ENCODE peak calls at places on chromosomes 3 and 15, in seven cellular contexts. A is IMR-90; I is PC-9; P is CD8-positive, alpha-beta T cell; J is mammary epithelial cell; S is pancreas; O is RWPE1. V is an unnamed sample.

GRCh38 chr3:105715372-105715771 is 153.4 kb downstream of the CBLB start:
- DNase-seq in O (peak), A (peak), I (no peak), S (no peak), P (no peak), J (peak), V (no peak)

GRCh38 chr3:195080571-195081141 is 190.3 kb downstream of the XXYLT1 start:
- DNase-seq in J (no peak), A (no peak), S (no peak), I (no peak), O (no peak), P (no peak), V (peak)

GRCh38 chr3:136642714-136643113 is 109.5 kb downstream of the STAG1 start:
- DNase-seq in S (no peak), J (no peak), O (no peak), P (no peak), I (no peak), A (no peak), V (no peak)

GRCh38 chr3:2547049-2547448 is 448.4 kb downstream of the CNTN4 start:
- DNase-seq in A (no peak), S (no peak), O (no peak), I (no peak), J (no peak), P (no peak), V (no peak)

GRCh38 chr15:63362196-63362595 is 19.4 kb downstream of the CA12 start:
- DNase-seq in I (no peak), P (no peak), J (no peak), O (no peak), A (no peak), S (peak), V (peak)

GRCh38 chr3:192916455-192917257 is 1.0 kb downstream of the MB21D2 start:
- DNase-seq in J (peak), P (peak), O (peak), I (peak), A (peak), S (peak), V (peak)

GRCh38 chr3:3125977-3126376 is 763 bp upstream of the TRNT1 start:
- DNase-seq in A (no peak), I (no peak), P (no peak), S (no peak), O (no peak), J (no peak), V (no peak)

GRCh38 chr15:20295238-20295811 is 246.3 kb downstream of the GOLGA6L6 start:
- DNase-seq in A (no peak), I (no peak), J (no peak), S (no peak), O (no peak), P (no peak), V (no peak)

GRCh38 chr3:195269375-195270078 is 1.4 kb downstream of the XXYLT1 start:
- DNase-seq in J (no peak), P (no peak), A (no peak), O (no peak), S (no peak), I (no peak), V (no peak)

GRCh38 chr3:141415959-141416358 is 47.7 kb downstream of the ZBTB38 start:
- DNase-seq in A (no peak), J (no peak), P (no peak), O (no peak), S (no peak), I (no peak), V (no peak)

GRCh38 chr3:118196183-118196582 is 838.5 kb downstream of the IGSF11 start:
- DNase-seq in O (no peak), P (no peak), J (no peak), A (no peak), I (no peak), S (no peak), V (no peak)

GRCh38 chr15:31392761-31393401 is 66.2 kb downstream of the KLF13 start:
- DNase-seq in A (no peak), O (no peak), P (peak), S (peak), J (no peak), I (no peak), V (no peak)

GRCh38 chr15:56361978-56362377 is 3.2 kb upstream of the TEX9 start:
- DNase-seq in A (no peak), P (no peak), J (no peak), S (no peak), I (no peak), O (no peak), V (no peak)

GRCh38 chr3:15051531-15051930 is 13.6 kb downstream of the MRPS25 start:
- DNase-seq in O (peak), P (peak), A (peak), I (peak), S (no peak), J (peak), V (no peak)

GRCh38 chr15:32730677-32731654 is 13.2 kb downstream of the GREM1 start:
- DNase-seq in A (no peak), P (no peak), O (peak), J (peak), I (peak), S (peak), V (peak)

GRCh38 chr15:30791239-30791638 is 112.5 kb upstream of the FAN1 start:
- DNase-seq in A (no peak), S (no peak), J (no peak), O (peak), P (no peak), I (no peak), V (no peak)

GRCh38 chr15:41713047-41713446 is 52.8 kb downstream of the MGA start:
- DNase-seq in P (no peak), J (no peak), O (no peak), I (no peak), A (peak), S (no peak), V (peak)

GRCh38 chr15:74823324-74823723 is 3.1 kb upstream of the CPLX3 start:
- DNase-seq in A (no peak), I (no peak), P (no peak), O (no peak), S (no peak), J (no peak), V (no peak)

GRCh38 chr15:74333662-74334061 is 33.8 kb downstream of the CYP11A1 start:
- DNase-seq in S (no peak), O (no peak), A (no peak), I (no peak), J (peak), P (no peak), V (no peak)

GRCh38 chr3:48966876-48967361 is 23.1 kb upstream of the P4HTM start:
- DNase-seq in S (no peak), I (no peak), J (peak), O (no peak), A (no peak), P (no peak), V (no peak)

GRCh38 chr3:112437146-112438022 is 61.9 kb downstream of the BTLA start:
- DNase-seq in J (peak), A (peak), P (no peak), S (no peak), I (no peak), O (peak), V (no peak)

GRCh38 chr3:156307704-156308103 is 187.3 kb downstream of the KCNAB1 start:
- DNase-seq in P (no peak), A (peak), J (peak), O (peak), I (peak), S (peak), V (peak)

GRCh38 chr3:134282659-134283047 is 32.0 kb upstream of the RYK start:
- DNase-seq in J (no peak), O (no peak), P (no peak), A (no peak), S (no peak), I (no peak), V (no peak)

GRCh38 chr3:134839990-134840389 is 44.9 kb downstream of the EPHB1 start:
- DNase-seq in I (no peak), S (no peak), J (no peak), P (no peak), O (no peak), A (no peak), V (no peak)

GRCh38 chr3:57164217-57164605 is 942 bp downstream of the IL17RD start:
- DNase-seq in J (peak), P (no peak), I (no peak), A (peak), S (peak), O (no peak), V (peak)

GRCh38 chr15:79540551-79540950 is 108.4 kb downstream of the MINAR1 start:
- DNase-seq in I (no peak), O (no peak), S (no peak), A (no peak), P (no peak), J (no peak), V (no peak)

GRCh38 chr3:24254649-24255048 is 240.0 kb downstream of the THRB start:
- DNase-seq in O (no peak), J (peak), A (peak), I (no peak), S (no peak), P (no peak), V (no peak)

GRCh38 chr3:50503504-50503903 is at the start of gene CACNA2D2:
- DNase-seq in O (peak), I (peak), A (no peak), S (peak), J (peak), P (peak), V (peak)

GRCh38 chr3:152258448-152259302 is 10.1 kb upstream of the MBNL1 start:
- DNase-seq in I (peak), O (peak), J (peak), S (peak), A (peak), P (peak), V (peak)

DNA sequence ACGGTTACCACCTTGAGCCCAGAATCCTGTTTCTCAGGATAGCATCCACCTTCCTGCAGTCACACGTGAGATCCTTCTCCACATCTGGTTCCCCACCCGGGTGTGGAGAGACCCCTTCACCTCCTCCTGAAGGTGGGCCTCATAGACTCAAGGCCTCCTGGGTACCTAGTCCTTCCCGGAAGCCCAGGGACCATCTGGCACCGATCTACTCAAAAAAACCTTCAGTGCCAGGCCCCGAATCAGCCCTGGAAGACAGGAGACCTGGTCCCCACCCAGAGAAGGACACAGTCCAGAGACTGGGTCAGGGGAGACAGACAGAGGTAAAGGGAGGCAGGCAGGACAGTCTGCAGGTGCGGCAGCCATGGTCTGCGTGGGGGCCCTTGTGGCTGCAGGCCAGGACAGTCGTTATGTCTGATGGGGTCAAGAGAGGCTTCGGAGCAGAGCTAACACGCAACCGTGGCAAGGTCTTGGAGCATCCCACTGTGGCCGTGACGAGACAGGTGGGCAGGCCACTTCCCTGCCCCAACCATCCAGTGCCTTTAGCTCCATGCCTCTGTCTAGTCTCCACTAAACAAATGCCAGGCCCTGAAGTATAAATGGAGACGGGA is 112.2 kb upstream of the ABHD17C start:
- DNase-seq in I (no peak), O (no peak), A (no peak), J (no peak), S (no peak), P (no peak), V (no peak)
- TF ChIP-seq CTCF in I (no peak), O (no peak), A (no peak), J (no peak), S (no peak), P (no peak), V (no peak)

GRCh38 chr15:90190606-90191343 is 10.4 kb upstream of the SEMA4B start:
- DNase-seq in O (peak), P (no peak), I (peak), S (no peak), A (no peak), J (peak), V (no peak)

GRCh38 chr15:90188914-90189748 is 12.0 kb upstream of the SEMA4B start:
- DNase-seq in O (no peak), I (no peak), P (no peak), J (no peak), S (no peak), A (no peak), V (no peak)

GRCh38 chr15:90191344-90191687 is 9.8 kb upstream of the SEMA4B start:
- DNase-seq in O (no peak), I (no peak), J (no peak), P (no peak), S (no peak), A (no peak), V (no peak)

GRCh38 chr15:90191795-90192494 is 9.2 kb upstream of the SEMA4B start:
- DNase-seq in O (peak), S (peak), J (peak), I (peak), P (peak), A (no peak), V (peak)

DNA sequence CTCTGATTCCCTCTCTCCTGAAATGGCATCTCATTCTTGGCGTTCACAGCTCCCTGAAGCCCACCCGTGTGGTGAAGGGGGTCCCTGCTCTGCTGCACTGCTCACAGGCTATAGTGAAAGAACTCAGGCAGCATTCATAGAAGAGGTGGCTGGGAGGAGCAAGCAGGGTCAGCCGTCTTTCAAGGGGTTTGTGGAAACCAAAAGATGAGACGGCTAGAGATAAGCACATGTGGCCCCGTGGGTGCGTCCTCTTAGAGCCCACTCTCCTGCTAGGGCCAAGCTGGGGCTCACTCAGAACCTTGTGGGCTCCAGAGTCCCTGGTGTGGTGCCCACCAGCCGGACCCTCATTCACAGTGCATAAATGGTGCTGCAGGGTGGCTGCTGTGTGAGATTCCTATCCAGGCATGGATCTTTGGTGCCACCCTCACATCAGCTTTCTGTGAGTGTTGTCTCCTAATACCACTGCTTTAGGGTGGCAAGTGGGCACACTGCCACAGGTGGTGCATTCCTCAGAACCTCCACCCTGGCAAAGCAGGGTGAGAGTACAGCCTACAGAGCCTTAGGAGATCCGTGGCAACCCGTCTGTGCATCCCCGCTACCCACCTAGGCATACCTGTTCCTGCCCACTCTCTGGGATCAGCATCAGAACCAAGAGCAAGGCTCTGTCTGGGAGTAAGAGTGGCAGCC is 11.2 kb upstream of the SEMA4B start:
- DNase-seq in J (no peak), S (no peak), I (no peak), P (no peak), O (no peak), A (no peak), V (no peak)
- H3K27ac ChIP-seq in J (peak), S (no peak), I (no peak), P (no peak), O (peak), A (no peak), V (no peak)

DNA sequence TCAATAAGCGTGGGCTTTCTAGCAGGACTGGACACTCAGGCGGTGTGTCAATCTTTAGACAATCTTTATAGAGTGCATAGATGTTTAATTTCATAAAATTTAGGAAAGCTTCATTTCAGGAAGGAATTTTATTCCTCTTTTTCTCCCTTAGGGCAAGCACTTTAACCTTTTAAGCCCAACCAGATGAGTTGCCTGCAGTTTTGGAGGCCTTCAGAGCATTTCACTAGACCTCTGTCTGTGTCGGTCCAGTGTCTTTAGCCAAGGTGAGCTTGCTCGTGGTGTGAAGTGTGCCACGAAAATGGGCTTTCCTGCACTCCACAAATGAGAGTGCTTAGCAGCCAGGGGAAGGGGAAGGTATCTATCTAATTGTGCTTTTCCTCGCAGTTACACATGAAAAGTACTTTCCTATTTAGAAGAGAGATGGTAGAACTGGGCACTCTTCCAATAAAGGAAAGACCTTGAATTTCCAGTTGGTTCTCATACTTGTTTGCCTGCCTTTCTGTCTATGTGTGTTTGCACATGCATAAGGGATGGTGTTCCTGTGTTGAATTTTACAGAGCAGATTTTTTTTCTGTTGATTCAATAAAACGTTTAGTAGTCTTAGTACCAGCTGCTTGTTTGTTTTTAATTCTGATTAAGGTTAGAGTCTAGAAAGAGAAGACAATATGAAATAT is 53.6 kb downstream of the FEZF2 start:
- DNase-seq in A (no peak), P (no peak), J (no peak), O (no peak), S (no peak), I (no peak), V (no peak)
- TF ChIP-seq CTCF in A (no peak), P (no peak), J (no peak), O (no peak), S (no peak), I (no peak), V (no peak)

DNA sequence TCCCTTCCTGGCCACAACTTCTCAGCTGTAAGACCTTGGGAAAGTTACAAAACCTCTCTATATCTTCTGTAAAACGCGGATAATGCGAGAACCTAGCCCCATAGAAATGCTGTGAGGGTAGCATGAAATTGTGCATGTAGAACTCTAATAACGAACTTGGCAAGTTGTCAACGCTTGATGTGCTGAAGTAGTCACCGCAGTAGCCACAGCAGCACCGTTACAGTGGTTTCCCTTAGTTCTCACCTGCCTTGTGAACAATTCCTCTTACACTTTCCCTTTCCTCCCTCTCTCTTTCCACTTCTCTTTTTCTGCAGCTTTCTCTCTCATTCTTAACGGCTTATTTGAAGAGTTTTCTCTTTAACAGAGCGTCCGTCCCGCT is 447 bp upstream of the SHQ1 start:
- DNase-seq in J (no peak), S (peak), I (no peak), A (no peak), O (no peak), P (peak), V (no peak)
- H3K27ac ChIP-seq in J (peak), S (no peak), I (no peak), A (no peak), O (peak), P (no peak), V (no peak)

GRCh38 chr3:161508852-161509477 is 12.4 kb downstream of the OTOL1 start:
- DNase-seq in P (no peak), J (no peak), O (peak), S (no peak), I (no peak), A (no peak), V (no peak)
- TF ChIP-seq CTCF in P (no peak), J (peak), O (peak), S (no peak), I (peak), A (peak), V (peak)

GRCh38 chr15:89128320-89129122 is 40.3 kb downstream of the ABHD2 start:
- DNase-seq in A (no peak), I (no peak), J (peak), S (no peak), O (no peak), P (no peak), V (no peak)

GRCh38 chr15:89129123-89129815 is 41.0 kb downstream of the ABHD2 start:
- DNase-seq in I (no peak), J (peak), O (no peak), S (no peak), P (peak), A (peak), V (peak)

GRCh38 chr15:89125038-89125826 is 37.0 kb downstream of the ABHD2 start:
- DNase-seq in S (peak), A (no peak), I (no peak), O (no peak), P (no peak), J (no peak), V (no peak)

GRCh38 chr15:89129816-89130134 is 41.5 kb downstream of the ABHD2 start:
- DNase-seq in O (no peak), S (no peak), A (no peak), P (no peak), I (no peak), J (no peak), V (no peak)

GRCh38 chr15:89127054-89127702 is 38.9 kb downstream of the ABHD2 start:
- DNase-seq in S (no peak), J (peak), O (no peak), A (peak), P (no peak), I (no peak), V (no peak)
- H3K27ac ChIP-seq in S (peak), J (no peak), O (no peak), A (no peak), P (no peak), I (peak), V (no peak)

GRCh38 chr3:16927485-16927884 is 42.7 kb downstream of the PLCL2 start:
- DNase-seq in S (no peak), O (no peak), I (no peak), P (no peak), A (no peak), J (no peak), V (no peak)
- TF ChIP-seq CTCF in S (no peak), O (no peak), I (no peak), P (peak), A (no peak), J (no peak), V (no peak)

GRCh38 chr15:40439461-40440299 is 1.1 kb upstream of the BAHD1 start:
- DNase-seq in O (no peak), I (peak), A (peak), J (peak), P (no peak), S (peak), V (peak)
- H3K27ac ChIP-seq in O (peak), I (peak), A (no peak), J (no peak), P (no peak), S (peak), V (peak)

GRCh38 chr3:153669527-153669926 is 451.7 kb upstream of the ARHGEF26 start:
- DNase-seq in I (no peak), A (no peak), O (no peak), J (no peak), P (no peak), S (no peak), V (no peak)
- TF ChIP-seq CTCF in I (no peak), A (peak), O (no peak), J (no peak), P (no peak), S (no peak), V (no peak)

GRCh38 chr3:188513662-188514328 is 359.8 kb downstream of the LPP start:
- DNase-seq in O (no peak), P (no peak), A (no peak), S (no peak), I (no peak), J (no peak), V (no peak)

GRCh38 chr3:188507244-188507720 is 353.3 kb downstream of the LPP start:
- DNase-seq in O (no peak), P (no peak), A (peak), I (no peak), J (peak), S (peak), V (no peak)

GRCh38 chr3:188508454-188508853 is 354.5 kb downstream of the LPP start:
- DNase-seq in A (no peak), I (no peak), J (no peak), P (no peak), O (no peak), S (no peak), V (no peak)

GRCh38 chr3:188509316-188509715 is 355.4 kb downstream of the LPP start:
- DNase-seq in A (no peak), P (no peak), O (no peak), I (no peak), J (no peak), S (no peak), V (no peak)

GRCh38 chr3:188510366-188510765 is 356.4 kb downstream of the LPP start:
- DNase-seq in S (peak), P (no peak), A (peak), I (no peak), O (peak), J (peak), V (no peak)
- H3K27ac ChIP-seq in S (no peak), P (no peak), A (no peak), I (no peak), O (no peak), J (no peak), V (no peak)

V was measured in heart right ventricle.